ENCODE peak calls at places on chromosome 22, in five cellular contexts. Y, F, B, D and A are unnamed samples.

GRCh38 chr22:32754413-32755041 is 47.0 kb upstream of the TIMP3 start:
- DNase-seq in Y (peak), F (no peak), B (no peak), D (no peak), A (no peak)

GRCh38 chr22:50261615-50262459 is at the start of gene MAPK12:
- DNase-seq in Y (no peak), F (no peak), B (no peak), D (no peak), A (peak)

GRCh38 chr22:49228431-49229037 is 599.1 kb downstream of the BRD1 start:
- DNase-seq in Y (no peak), F (no peak), B (no peak), D (no peak), A (no peak)

GRCh38 chr22:50674606-50675552 is 2.3 kb downstream of the SHANK3 start:
- DNase-seq in Y (peak), F (no peak), B (no peak), D (no peak), A (peak)

GRCh38 chr22:48475661-48476345 is 1351.9 kb downstream of the BRD1 start:
- DNase-seq in Y (no peak), F (no peak), B (no peak), D (no peak), A (no peak)

GRCh38 chr22:36212896-36213295 is 11.3 kb upstream of the APOL4 start:
- DNase-seq in Y (no peak), F (no peak), B (no peak), D (no peak), A (no peak)

GRCh38 chr22:30283342-30283741 is 6.0 kb downstream of the CASTOR1 start:
- DNase-seq in Y (no peak), F (no peak), B (no peak), D (no peak), A (no peak)

GRCh38 chr22:36036167-36036624 is 7.6 kb upstream of the RBFOX2 start:
- DNase-seq in Y (no peak), F (no peak), B (no peak), D (no peak), A (no peak)

GRCh38 chr22:38196791-38197429 is 4.9 kb upstream of the MAFF start:
- DNase-seq in Y (no peak), F (no peak), B (no peak), D (no peak), A (no peak)

GRCh38 chr22:27625769-27626674 is 175.5 kb downstream of the MN1 start:
- DNase-seq in Y (no peak), F (no peak), B (no peak), D (no peak), A (no peak)

GRCh38 chr22:30309981-30310672 is 16.6 kb downstream of the TBC1D10A start:
- DNase-seq in Y (no peak), F (no peak), B (no peak), D (no peak), A (no peak)

GRCh38 chr22:38632528-38632927 is 23.7 kb downstream of the FAM227A start:
- DNase-seq in Y (no peak), F (no peak), B (no peak), D (no peak), A (no peak)

GRCh38 chr22:35883028-35883620 is 145.5 kb downstream of the RBFOX2 start:
- DNase-seq in Y (peak), F (no peak), B (peak), D (no peak), A (no peak)

GRCh38 chr22:47154621-47155081 is 392.2 kb downstream of the TBC1D22A start:
- DNase-seq in Y (peak), F (no peak), B (peak), D (no peak), A (no peak)

GRCh38 chr22:49046546-49047305 is 780.9 kb downstream of the BRD1 start:
- DNase-seq in Y (no peak), F (no peak), B (peak), D (peak), A (peak)

GRCh38 chr22:40552070-40552469 is 84.4 kb downstream of the MRTFA start:
- DNase-seq in Y (no peak), F (no peak), B (no peak), D (no peak), A (no peak)

GRCh38 chr22:49297871-49298721 is 529.6 kb downstream of the BRD1 start:
- DNase-seq in Y (no peak), F (no peak), B (no peak), D (no peak), A (no peak)

GRCh38 chr22:50734343-50734771 is 3.6 kb upstream of the ACR start:
- DNase-seq in Y (no peak), F (no peak), B (no peak), D (no peak), A (no peak)

GRCh38 chr22:44181033-44181911 is 547 bp downstream of the PARVG start:
- DNase-seq in Y (no peak), F (peak), B (peak), D (peak), A (no peak)

GRCh38 chr22:23315341-23315917 is 135.1 kb downstream of the BCR start:
- DNase-seq in Y (peak), F (peak), B (peak), D (peak), A (peak)

GRCh38 chr22:37623075-37624016 is 14.7 kb downstream of the GGA1 start:
- DNase-seq in Y (no peak), F (peak), B (no peak), D (no peak), A (peak)

GRCh38 chr22:49519117-49519737 is 308.4 kb downstream of the BRD1 start:
- DNase-seq in Y (no peak), F (no peak), B (no peak), D (no peak), A (no peak)

GRCh38 chr22:45235851-45236342 is 4.8 kb downstream of the KIAA0930 start:
- DNase-seq in Y (no peak), F (no peak), B (no peak), D (no peak), A (no peak)

GRCh38 chr22:41341990-41342389 is 39.8 kb upstream of the TEF start:
- DNase-seq in Y (no peak), F (peak), B (no peak), D (no peak), A (no peak)

GRCh38 chr22:43313497-43314474 is 29.4 kb downstream of the SCUBE1 start:
- DNase-seq in Y (no peak), F (no peak), B (no peak), D (no peak), A (no peak)

GRCh38 chr22:20727118-20728015 is 46.5 kb upstream of the SERPIND1 start:
- DNase-seq in Y (no peak), F (no peak), B (no peak), D (no peak), A (no peak)

GRCh38 chr22:48333816-48334735 is 1493.6 kb downstream of the BRD1 start:
- DNase-seq in Y (no peak), F (no peak), B (no peak), D (no peak), A (no peak)

GRCh38 chr22:39530692-39531331 is 1.7 kb downstream of the RPS19BP1 start:
- DNase-seq in Y (no peak), F (no peak), B (no peak), D (peak), A (peak)

GRCh38 chr22:22716136-22716535 is 71.7 kb downstream of the GGTLC2 start:
- DNase-seq in Y (no peak), F (no peak), B (no peak), D (no peak), A (no peak)

GRCh38 chr22:45007247-45007945 is 2.4 kb downstream of the PHF21B start:
- DNase-seq in Y (peak), F (no peak), B (no peak), D (no peak), A (peak)

GRCh38 chr22:27867114-27867957 is 51.7 kb downstream of the PITPNB start:
- DNase-seq in Y (no peak), F (no peak), B (no peak), D (no peak), A (no peak)

GRCh38 chr22:41028841-41029240 is 63.6 kb upstream of the EP300 start:
- DNase-seq in Y (peak), F (no peak), B (no peak), D (no peak), A (no peak)

GRCh38 chr22:36349726-36350125 is 38.0 kb downstream of the MYH9 start:
- DNase-seq in Y (no peak), F (no peak), B (no peak), D (no peak), A (no peak)

GRCh38 chr22:49025791-49026475 is 801.7 kb downstream of the BRD1 start:
- DNase-seq in Y (no peak), F (no peak), B (no peak), D (no peak), A (no peak)

GRCh38 chr22:32622004-32622761 is 147.6 kb downstream of the FBXO7 start:
- DNase-seq in Y (no peak), F (no peak), B (no peak), D (no peak), A (no peak)

GRCh38 chr22:35140879-35141745 is 75.2 kb downstream of the ISX start:
- DNase-seq in Y (no peak), F (no peak), B (no peak), D (no peak), A (peak)

GRCh38 chr22:49724030-49724892 is 103.4 kb downstream of the BRD1 start:
- DNase-seq in Y (no peak), F (peak), B (no peak), D (peak), A (peak)